ENCODE peak calls at places on chromosomes 7 and 10, in ten cellular contexts. Y is endodermal cell; D is lower lobe of right lung; P is pancreas; X is ovary; S is sigmoid colon; K is CD8-positive, alpha-beta memory T cell; H is GM12878; L is left ventricle myocardium inferior; M is Peyer's patch. R is an unnamed sample.

GRCh38 chr7:11163220-11163619 is 189.5 kb downstream of the PHF14 start:
- DNase-seq in D (no peak), L (no peak), M (no peak), H (no peak), S (no peak), K (no peak), Y (no peak), P (no peak), X (no peak), R (no peak)

GRCh38 chr7:111802194-111802785 is 240.0 kb upstream of the IMMP2L start:
- DNase-seq in Y (no peak), H (no peak), M (no peak), L (no peak), S (no peak), D (no peak), P (no peak), X (no peak), K (no peak), R (no peak)

GRCh38 chr10:63192826-63193225 is 59.7 kb downstream of the NRBF2 start:
- DNase-seq in S (no peak), P (no peak), L (no peak), M (no peak), D (no peak), Y (no peak), X (no peak), H (no peak), K (no peak), R (no peak)

GRCh38 chr10:32190890-32191491 is 134.8 kb upstream of the KIF5B start:
- DNase-seq in K (no peak), H (no peak), L (no peak), D (no peak), X (no peak), M (no peak), Y (no peak), P (no peak), S (no peak), R (no peak)

GRCh38 chr10:16681525-16681924 is 135.7 kb downstream of the RSU1 start:
- DNase-seq in P (no peak), L (no peak), D (no peak), Y (no peak), S (no peak), M (no peak), X (no peak), H (no peak), K (no peak), R (no peak)

GRCh38 chr10:26887611-26888215 is 27.0 kb upstream of the ABI1 start:
- DNase-seq in S (no peak), P (no peak), M (no peak), K (no peak), X (no peak), L (no peak), D (no peak), Y (no peak), H (no peak), R (no peak)

GRCh38 chr10:126351021-126351420 is 37.3 kb downstream of the ADAM12 start:
- DNase-seq in K (no peak), L (no peak), P (no peak), M (no peak), D (no peak), S (no peak), Y (no peak), H (no peak), X (no peak), R (no peak)

GRCh38 chr7:33698692-33699128 is 206.6 kb upstream of the BMPER start:
- DNase-seq in P (no peak), X (no peak), Y (no peak), H (no peak), M (no peak), K (no peak), L (no peak), D (no peak), S (no peak), R (no peak)

DNA sequence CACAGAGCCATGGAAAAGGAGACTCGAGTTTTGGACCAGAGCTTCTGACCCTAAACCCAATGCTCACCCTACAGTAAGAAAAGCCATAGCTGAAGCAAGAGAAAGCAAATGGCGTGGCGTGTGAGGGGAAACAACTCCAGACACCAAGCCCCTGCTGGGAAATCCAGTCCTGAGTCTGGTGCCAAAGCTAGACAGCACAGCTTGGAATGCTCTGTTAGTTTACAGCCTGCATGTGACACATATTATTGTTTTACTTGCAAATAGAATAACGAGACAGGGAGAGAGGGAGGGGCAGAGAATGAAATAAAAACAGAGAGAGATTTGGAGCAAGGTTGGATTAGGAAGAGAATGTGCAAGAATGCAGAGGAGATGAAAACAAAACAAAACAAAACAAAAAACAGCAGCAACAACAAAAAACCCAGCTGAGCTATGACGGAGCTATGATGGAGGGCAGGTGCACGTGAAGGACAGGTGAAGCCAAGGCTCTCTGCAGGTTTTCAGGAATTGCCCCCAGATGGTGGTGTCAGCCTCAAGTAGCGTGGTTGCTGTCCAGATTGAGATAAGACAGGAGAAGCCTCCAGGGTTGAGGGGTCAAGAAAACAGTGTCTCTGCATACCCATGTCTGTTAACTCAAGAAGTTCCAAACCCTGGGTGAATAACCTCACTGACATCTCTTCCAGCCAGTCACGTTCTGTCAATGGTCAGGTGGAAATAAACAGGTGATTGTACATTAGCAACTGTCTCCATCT is 69.8 kb upstream of the LRRC18 start:
- DNase-seq in D (no peak), L (no peak), H (no peak), P (no peak), Y (peak; percentile 30), S (no peak), X (no peak), M (no peak), K (no peak), R (no peak)
- H3K27ac ChIP-seq in D (peak overlapping the region; percentile 11), L (peak overlapping the region; percentile 88), H (no peak overlapping the region), P (no peak overlapping the region), Y (no peak overlapping the region), S (no peak overlapping the region), X (no peak overlapping the region), M (no peak overlapping the region), K (no peak overlapping the region), R (peak overlapping the region; percentile 6)

DNA sequence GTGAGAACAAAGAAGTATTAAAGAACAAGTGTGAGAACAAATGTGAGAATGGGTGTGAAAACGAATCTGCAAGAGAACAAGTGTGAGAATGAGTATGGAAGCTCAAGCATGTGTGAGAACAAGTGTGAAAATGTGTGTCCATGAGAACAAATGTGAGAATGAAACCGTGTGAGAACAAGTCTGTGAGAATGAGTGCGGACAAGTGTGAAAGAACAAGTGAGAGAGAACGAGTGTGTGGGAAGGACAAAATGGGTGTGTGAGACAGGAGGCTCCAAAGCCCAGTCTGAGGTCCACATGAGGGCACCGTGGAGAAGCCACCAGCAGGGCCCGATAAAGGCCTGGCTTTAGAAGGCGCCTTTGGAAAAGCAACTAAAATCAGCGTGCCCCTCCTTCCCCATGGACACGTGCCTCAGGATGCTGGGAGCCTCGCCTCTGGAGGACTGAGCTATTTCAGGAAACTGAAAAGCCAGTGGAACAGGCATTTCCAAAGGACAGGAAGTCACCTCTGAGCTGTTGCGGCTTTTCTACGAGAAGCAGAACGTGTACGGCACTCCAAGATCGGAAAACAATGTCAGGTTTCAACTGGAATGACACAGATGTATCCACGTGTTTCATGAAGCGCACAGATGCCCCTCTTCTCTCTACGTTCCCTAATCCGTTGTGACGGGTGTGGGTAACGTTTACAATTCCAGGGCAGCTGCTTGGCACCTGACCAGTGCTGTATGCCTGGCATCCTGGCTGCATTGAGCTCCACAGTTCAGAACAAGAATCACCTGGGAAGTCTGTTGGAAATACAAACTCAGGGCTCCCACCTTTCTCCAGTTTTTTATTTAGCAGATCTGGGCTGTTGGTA is 46.4 kb downstream of the ESYT2 start:
- DNase-seq in P (no peak), K (no peak), H (no peak), D (peak; percentile 54), Y (peak; percentile 71), S (peak; percentile 92), M (no peak), X (peak; percentile 57), L (peak; percentile 64), R (peak; percentile 85)
- H3K4me3 ChIP-seq in P (no peak overlapping the region), K (no peak overlapping the region), H (no peak overlapping the region), D (no peak overlapping the region), Y (no peak overlapping the region), S (no peak overlapping the region), M (no peak overlapping the region), X (no peak overlapping the region), L (peak overlapping the region; percentile 48), R (no peak overlapping the region)

GRCh38 chr10:6047326-6047611 is 14.9 kb downstream of the IL2RA start:
- DNase-seq in L (no peak), K (no peak), S (no peak), Y (peak; percentile 27), D (no peak), X (no peak), M (no peak), H (no peak), P (no peak), R (no peak)

GRCh38 chr10:6046458-6047325 is 15.5 kb downstream of the IL2RA start:
- DNase-seq in P (no peak), K (no peak), X (no peak), H (no peak), Y (peak; percentile 23), S (peak; percentile 40), M (peak; percentile 39), D (no peak), L (no peak), R (no peak)

GRCh38 chr10:6048281-6049030 is 13.7 kb downstream of the IL2RA start:
- DNase-seq in H (no peak), Y (peak; percentile 17), D (no peak), M (no peak), L (no peak), S (peak; percentile 10), P (no peak), X (no peak), K (no peak), R (no peak)

GRCh38 chr10:6049031-6049400 is 13.2 kb downstream of the IL2RA start:
- DNase-seq in M (no peak), Y (peak; percentile 8), P (no peak), S (peak; percentile 38), D (no peak), H (no peak), L (no peak), K (no peak), X (no peak), R (no peak)

DNA sequence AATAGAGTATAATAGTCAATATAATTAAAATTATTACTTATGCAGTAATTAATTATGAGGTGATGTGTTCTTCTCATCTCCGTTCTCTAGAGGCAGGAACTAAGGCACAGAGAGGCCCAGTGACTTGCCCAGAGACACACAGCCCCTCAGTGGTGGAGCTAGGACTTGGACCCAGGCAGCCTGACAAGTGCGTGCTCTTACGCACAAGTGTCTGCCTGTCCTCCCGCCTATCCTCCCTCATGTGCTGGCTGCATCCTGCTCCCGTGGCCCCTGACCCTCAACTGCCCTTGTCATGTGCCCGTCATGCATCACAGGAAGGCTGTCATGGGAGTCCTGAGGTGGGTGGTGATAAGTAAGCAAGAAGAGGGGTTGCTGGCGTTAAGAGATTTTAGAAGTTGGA is 14.3 kb downstream of the IL2RA start:
- DNase-seq in H (no peak), P (no peak), X (no peak), S (peak; percentile 54), M (peak; percentile 37), D (no peak), Y (peak; percentile 30), L (no peak), K (no peak), R (no peak)
- H3K4me1 ChIP-seq in H (peaks cover 56% of the 10 kb centered on the region), P (no peaks in the 10 kb centered on the region), X (no peaks in the 10 kb centered on the region), S (no peaks in the 10 kb centered on the region), M (no peaks in the 10 kb centered on the region), D (peaks cover 39% of the 10 kb centered on the region), Y (no peaks in the 10 kb centered on the region), L (peaks cover 26% of the 10 kb centered on the region), K (peaks cover 77% of the 10 kb centered on the region), R (no peaks in the 10 kb centered on the region)

DNA sequence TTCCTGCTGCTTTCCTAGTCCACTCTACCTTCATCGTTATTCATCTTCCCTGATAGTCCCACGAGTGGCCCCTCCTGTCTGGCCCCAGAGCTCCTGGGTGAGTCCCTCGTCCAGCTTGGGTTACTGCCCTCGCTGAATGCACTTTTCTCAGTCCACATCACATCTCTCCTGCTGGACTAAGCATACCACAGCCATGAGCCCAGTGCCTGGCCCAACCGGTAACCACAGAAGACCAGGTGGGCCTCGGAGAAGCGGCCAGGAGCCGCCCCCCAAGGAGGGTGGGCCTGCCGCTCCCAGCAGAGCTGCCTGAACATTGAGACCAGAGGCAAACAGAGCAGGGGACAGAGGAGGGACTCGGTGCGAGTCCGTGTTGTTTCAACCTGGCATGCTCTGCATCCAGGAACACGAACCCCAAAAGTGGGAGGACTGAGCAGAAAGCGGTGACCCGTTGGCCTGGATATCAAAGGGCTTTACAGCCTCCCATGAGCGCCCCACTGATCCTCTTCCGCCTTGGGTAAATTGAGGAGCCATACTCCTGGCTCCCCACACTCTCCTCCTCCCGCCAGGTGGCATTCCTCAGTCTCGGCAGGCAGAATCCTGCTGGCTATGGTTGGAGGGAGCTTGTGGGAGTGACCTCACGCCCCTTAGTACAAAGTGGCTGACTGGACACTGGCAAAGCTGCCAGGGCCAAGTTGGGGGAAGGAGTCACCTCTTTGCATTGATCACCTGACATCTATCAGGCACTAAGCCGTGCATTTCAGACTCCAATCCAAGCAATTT is 13.3 kb downstream of the TMEM72 start:
- DNase-seq in L (no peak), D (no peak), K (no peak), M (no peak), X (no peak), H (no peak), S (peak; percentile 52), Y (peak; percentile 42), P (no peak), R (no peak)
- H3K27ac ChIP-seq in L (no peak overlapping the region), D (no peak overlapping the region), K (no peak overlapping the region), M (no peak overlapping the region), X (no peak overlapping the region), H (no peak overlapping the region), S (no peak overlapping the region), Y (peak overlapping the region; percentile 4), P (no peak overlapping the region), R (no peak overlapping the region)

R was measured in aorta.